ENCODE peak calls at places on chromosomes 5 and 9, in six cellular contexts. One of them, this sample, is unnamed.

GRCh38 chr5:76691470-76692273 is 24.3 kb upstream of the F2R start:
- DNase-seq in GM12878: peak
- DNase-seq in K562: no peak
- DNase-seq in HCT116: no peak
- DNase-seq in H1: no peak
- DNase-seq in HepG2: no peak
- DNase-seq in this sample: no peak

GRCh38 chr5:170449232-170449631 is 54.6 kb upstream of the KCNIP1 start:
- DNase-seq in GM12878: no peak
- DNase-seq in K562: no peak
- DNase-seq in HCT116: no peak
- DNase-seq in H1: no peak
- DNase-seq in HepG2: no peak
- DNase-seq in this sample: no peak

GRCh38 chr9:136643596-136644342 is 18.9 kb upstream of the EGFL7 start:
- DNase-seq in GM12878: no peak
- DNase-seq in K562: no peak
- DNase-seq in HCT116: no peak
- DNase-seq in H1: no peak
- DNase-seq in HepG2: no peak
- DNase-seq in this sample: no peak

GRCh38 chr5:154221371-154221896 is 30.9 kb downstream of the GALNT10 start:
- DNase-seq in GM12878: no peak
- DNase-seq in K562: no peak
- DNase-seq in HCT116: peak
- DNase-seq in H1: no peak
- DNase-seq in HepG2: no peak
- DNase-seq in this sample: no peak

GRCh38 chr9:91978739-91979414 is 28.8 kb upstream of the ROR2 start:
- DNase-seq in GM12878: no peak
- DNase-seq in K562: peak
- DNase-seq in HCT116: peak
- DNase-seq in H1: no peak
- DNase-seq in HepG2: no peak
- DNase-seq in this sample: no peak

GRCh38 chr5:38210701-38211353 is 47.5 kb upstream of the EGFLAM start:
- DNase-seq in GM12878: no peak
- DNase-seq in K562: no peak
- DNase-seq in HCT116: no peak
- DNase-seq in H1: no peak
- DNase-seq in HepG2: no peak
- DNase-seq in this sample: no peak

GRCh38 chr5:171162602-171163001 is 146.4 kb upstream of the TLX3 start:
- DNase-seq in GM12878: no peak
- DNase-seq in K562: peak
- DNase-seq in HCT116: peak
- DNase-seq in H1: peak
- DNase-seq in HepG2: no peak
- DNase-seq in this sample: peak

GRCh38 chr5:109455598-109456096 is 45.9 kb upstream of the PJA2 start:
- DNase-seq in GM12878: peak
- DNase-seq in K562: no peak
- DNase-seq in HCT116: peak
- DNase-seq in H1: no peak
- DNase-seq in HepG2: peak
- DNase-seq in this sample: no peak

GRCh38 chr5:165457854-165458481 is 1952.5 kb downstream of the MAT2B start:
- DNase-seq in GM12878: no peak
- DNase-seq in K562: no peak
- DNase-seq in HCT116: no peak
- DNase-seq in H1: peak
- DNase-seq in HepG2: no peak
- DNase-seq in this sample: peak

GRCh38 chr9:95057121-95057520 is 260.4 kb downstream of the FANCC start:
- DNase-seq in GM12878: no peak
- DNase-seq in K562: no peak
- DNase-seq in HCT116: no peak
- DNase-seq in H1: no peak
- DNase-seq in HepG2: no peak
- DNase-seq in this sample: no peak

GRCh38 chr5:139251281-139251687 is 42.3 kb upstream of the MATR3 start:
- DNase-seq in GM12878: peak
- DNase-seq in K562: peak
- DNase-seq in HCT116: no peak
- DNase-seq in H1: no peak
- DNase-seq in HepG2: no peak
- DNase-seq in this sample: no peak

GRCh38 chr9:83002329-83002728 is 60.6 kb downstream of the RASEF start:
- DNase-seq in GM12878: no peak
- DNase-seq in K562: no peak
- DNase-seq in HCT116: no peak
- DNase-seq in H1: no peak
- DNase-seq in HepG2: no peak
- DNase-seq in this sample: no peak

GRCh38 chr9:87853843-87854242 is 28.8 kb upstream of the SPATA31E1 start:
- DNase-seq in GM12878: no peak
- DNase-seq in K562: no peak
- DNase-seq in HCT116: no peak
- DNase-seq in H1: no peak
- DNase-seq in HepG2: no peak
- DNase-seq in this sample: no peak

GRCh38 chr5:80216753-80217596 is 38.9 kb downstream of the SERINC5 start:
- DNase-seq in GM12878: no peak
- DNase-seq in K562: no peak
- DNase-seq in HCT116: no peak
- DNase-seq in H1: no peak
- DNase-seq in HepG2: no peak
- DNase-seq in this sample: no peak

GRCh38 chr5:159658266-159658665 is 258.0 kb upstream of the ADRA1B start:
- DNase-seq in GM12878: no peak
- DNase-seq in K562: no peak
- DNase-seq in HCT116: no peak
- DNase-seq in H1: no peak
- DNase-seq in HepG2: no peak
- DNase-seq in this sample: no peak

GRCh38 chr9:120924698-120925534 is 1.7 kb downstream of the TRAF1 start:
- DNase-seq in GM12878: no peak
- DNase-seq in K562: no peak
- DNase-seq in HCT116: no peak
- DNase-seq in H1: no peak
- DNase-seq in HepG2: no peak
- DNase-seq in this sample: no peak

DNA sequence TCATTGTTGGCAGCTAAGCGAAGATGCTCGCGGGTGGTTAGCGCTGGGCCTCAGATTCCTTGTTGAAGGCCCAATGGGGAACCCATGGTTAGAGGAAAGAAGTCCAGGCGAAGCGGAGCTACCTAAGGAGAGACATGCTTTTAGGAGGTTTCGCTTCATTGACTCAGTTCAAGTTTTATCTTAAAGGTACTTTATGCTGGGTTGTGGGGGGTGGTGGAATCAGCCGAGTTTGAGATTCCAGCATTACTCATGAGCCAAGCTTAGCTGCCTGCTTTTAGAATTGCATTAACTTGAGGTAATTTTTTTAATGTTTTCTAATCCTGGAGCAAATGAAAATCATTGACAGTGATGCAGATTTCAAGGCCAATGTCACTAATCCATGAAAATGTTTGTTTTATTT is 16.1 kb downstream of the MEGF10 start:
- DNase-seq in GM12878: no peak
- DNase-seq in K562: no peak
- DNase-seq in HCT116: no peak
- DNase-seq in H1: no peak
- DNase-seq in HepG2: no peak
- DNase-seq in this sample: no peak
- TF ChIP-seq ZNF274 in GM12878: no peak
- TF ChIP-seq ZNF274 in K562: no peak
- TF ChIP-seq ZNF274 in HCT116: no peak
- TF ChIP-seq ZNF274 in H1: no peak
- TF ChIP-seq ZNF274 in HepG2: no peak
- TF ChIP-seq ZNF274 in this sample: no peak

DNA sequence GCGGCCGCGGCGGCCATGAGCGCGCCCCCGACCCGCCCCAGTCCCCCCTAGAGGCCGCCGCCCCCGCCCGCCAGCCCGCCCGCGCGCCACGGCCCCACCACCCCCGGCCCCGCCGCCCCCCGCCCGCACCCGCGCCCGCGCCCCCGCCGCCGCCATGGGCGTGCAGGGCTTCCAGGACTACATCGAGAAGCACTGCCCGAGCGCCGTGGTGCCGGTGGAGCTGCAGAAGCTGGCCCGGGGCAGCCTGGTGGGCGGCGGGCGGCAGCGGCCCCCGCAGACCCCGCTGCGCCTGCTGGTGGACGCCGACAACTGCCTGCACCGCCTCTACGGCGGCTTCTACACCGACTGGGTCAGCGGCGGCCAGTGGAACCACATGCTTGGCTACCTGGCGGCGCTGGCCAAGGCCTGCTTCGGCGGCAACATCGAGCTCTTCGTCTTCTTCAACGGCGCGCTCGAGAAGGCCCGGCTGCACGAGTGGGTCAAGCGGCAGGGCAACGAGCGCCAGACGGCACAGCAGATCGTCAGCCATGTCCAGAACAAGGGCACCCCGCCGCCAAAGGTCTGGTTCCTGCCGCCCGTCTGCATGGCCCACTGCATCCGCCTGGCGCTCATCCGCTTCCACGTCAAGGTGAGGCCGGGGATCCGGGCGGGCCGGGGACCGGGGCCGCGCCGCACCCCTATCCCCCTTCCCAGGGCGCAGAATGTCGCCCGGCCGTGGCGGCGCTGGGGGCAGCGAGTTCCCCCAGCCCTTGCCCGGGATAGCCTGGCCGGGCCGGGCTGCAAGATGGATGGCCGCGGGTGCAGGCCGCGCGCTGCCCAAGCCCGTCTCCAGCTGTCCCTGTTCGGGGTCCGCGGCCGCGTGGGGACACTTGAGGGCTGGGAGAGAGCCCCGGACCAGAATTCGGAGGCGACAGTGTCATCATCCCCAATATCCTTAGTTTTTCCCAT is 551 bp downstream of the FAM120A start:
- DNase-seq in GM12878: no peak
- DNase-seq in K562: peak
- DNase-seq in HCT116: no peak
- DNase-seq in H1: no peak
- DNase-seq in HepG2: peak
- DNase-seq in this sample: no peak
- TF ChIP-seq ZNF274 in GM12878: no peak
- TF ChIP-seq ZNF274 in K562: no peak
- TF ChIP-seq ZNF274 in HCT116: no peak
- TF ChIP-seq ZNF274 in H1: no peak
- TF ChIP-seq ZNF274 in HepG2: peak
- TF ChIP-seq ZNF274 in this sample: no peak

GRCh38 chr5:28346696-28347095 is 1308.3 kb upstream of the CDH9 start:
- DNase-seq in GM12878: no peak
- DNase-seq in K562: no peak
- DNase-seq in HCT116: no peak
- DNase-seq in H1: no peak
- DNase-seq in HepG2: no peak
- DNase-seq in this sample: no peak

DNA sequence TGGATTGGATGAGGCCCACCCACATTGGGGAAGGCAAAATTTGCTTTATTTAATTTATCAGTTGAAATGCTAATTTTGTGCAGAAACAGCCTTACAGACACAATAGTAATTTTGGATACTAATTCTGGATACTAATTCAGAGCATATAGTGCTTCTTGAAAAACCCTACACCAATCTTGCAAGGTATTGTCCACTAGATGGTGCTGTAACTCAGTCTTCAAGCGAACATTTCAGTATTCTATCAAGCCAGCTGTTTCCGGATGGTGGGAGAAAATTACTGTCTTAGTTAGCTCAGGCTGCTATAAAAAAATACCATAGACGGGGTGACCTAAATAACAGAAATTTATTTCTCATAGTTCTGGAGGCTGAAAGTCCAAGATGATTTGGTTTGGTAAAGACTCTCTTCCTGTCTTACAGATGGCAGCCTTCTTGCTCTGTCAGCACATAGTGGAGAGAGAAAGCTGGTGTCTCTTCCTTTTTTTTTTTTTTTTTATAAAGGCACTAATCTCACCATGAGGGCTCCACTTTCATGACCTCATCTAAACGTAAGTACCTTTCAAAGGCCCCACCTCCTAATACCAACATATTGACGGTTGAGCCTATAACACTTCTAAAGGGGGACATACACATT is 1306.5 kb upstream of the CDH9 start:
- DNase-seq in GM12878: peak
- DNase-seq in K562: peak
- DNase-seq in HCT116: no peak
- DNase-seq in H1: peak
- DNase-seq in HepG2: peak
- DNase-seq in this sample: peak
- TF ChIP-seq ZNF274 in GM12878: no peak
- TF ChIP-seq ZNF274 in K562: no peak
- TF ChIP-seq ZNF274 in HCT116: no peak
- TF ChIP-seq ZNF274 in H1: no peak
- TF ChIP-seq ZNF274 in HepG2: no peak
- TF ChIP-seq ZNF274 in this sample: no peak

GRCh38 chr5:126364206-126364902 is 58.9 kb upstream of the GRAMD2B start:
- DNase-seq in GM12878: no peak
- DNase-seq in K562: no peak
- DNase-seq in HCT116: no peak
- DNase-seq in H1: no peak
- DNase-seq in HepG2: no peak
- DNase-seq in this sample: no peak

GRCh38 chr5:126366199-126366560 is 57.0 kb upstream of the GRAMD2B start:
- DNase-seq in GM12878: no peak
- DNase-seq in K562: no peak
- DNase-seq in HCT116: no peak
- DNase-seq in H1: no peak
- DNase-seq in HepG2: peak
- DNase-seq in this sample: no peak

GRCh38 chr5:126363658-126364057 is 59.6 kb upstream of the GRAMD2B start:
- DNase-seq in GM12878: no peak
- DNase-seq in K562: no peak
- DNase-seq in HCT116: no peak
- DNase-seq in H1: no peak
- DNase-seq in HepG2: peak
- DNase-seq in this sample: no peak

GRCh38 chr5:126368239-126368812 is 54.9 kb upstream of the GRAMD2B start:
- DNase-seq in GM12878: no peak
- DNase-seq in K562: no peak
- DNase-seq in HCT116: no peak
- DNase-seq in H1: peak
- DNase-seq in HepG2: peak
- DNase-seq in this sample: peak

DNA sequence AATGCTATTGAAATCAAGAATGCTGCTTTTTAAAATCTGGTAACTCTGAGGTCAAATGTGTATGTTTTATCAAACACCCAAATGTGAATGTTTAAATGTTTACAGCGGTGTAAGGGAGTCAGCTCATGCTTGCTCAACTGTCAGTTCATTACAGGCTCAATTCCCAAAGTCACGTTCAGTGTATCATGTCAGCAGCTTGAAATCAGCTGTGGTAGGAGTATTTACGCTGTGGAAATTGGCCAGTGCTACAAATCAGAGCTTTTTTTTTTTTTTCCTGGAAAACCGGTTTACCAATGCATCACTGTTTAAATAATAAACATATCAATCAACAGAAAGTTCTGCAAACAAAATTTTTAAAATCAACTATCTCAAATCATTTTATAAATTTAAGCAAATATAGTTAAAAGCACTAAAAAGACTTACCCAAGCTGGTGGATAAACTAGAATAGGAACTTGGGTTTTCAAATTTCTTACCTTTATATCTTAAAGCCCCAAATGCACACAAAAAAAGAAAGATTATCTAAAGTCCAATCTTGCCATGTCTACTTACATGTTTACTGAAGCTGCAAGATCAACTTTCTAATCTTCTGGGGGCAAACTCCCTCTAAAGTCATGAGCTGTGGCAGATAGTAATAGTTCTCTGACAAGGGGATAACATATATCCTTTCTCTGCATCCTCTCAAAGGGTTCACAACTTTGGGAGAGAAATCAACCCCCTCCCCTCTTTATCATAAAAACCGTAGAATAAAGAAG is 57.6 kb upstream of the GRAMD2B start:
- DNase-seq in GM12878: no peak
- DNase-seq in K562: no peak
- DNase-seq in HCT116: no peak
- DNase-seq in H1: no peak
- DNase-seq in HepG2: peak
- DNase-seq in this sample: no peak
- TF ChIP-seq ZNF274 in GM12878: no peak
- TF ChIP-seq ZNF274 in K562: no peak
- TF ChIP-seq ZNF274 in HCT116: no peak
- TF ChIP-seq ZNF274 in H1: no peak
- TF ChIP-seq ZNF274 in HepG2: no peak
- TF ChIP-seq ZNF274 in this sample: no peak